ENCODE peak calls at places on chromosomes 12 and 14, in six cellular contexts. One of them, this sample, is unnamed.
A peak's percentile ranks its signal among the peaks of the same experiment; 100 is the strongest.

GRCh38 chr12:3010214-3010930 is 51.2 kb downstream of the TEAD4 start:
- DNase-seq in germinal center: no peak
- DNase-seq in tibial artery: no peak
- DNase-seq in transverse colon: no peak
- DNase-seq in COLO829: no peak
- DNase-seq in nephron progenitor cell: no peak
- DNase-seq in this sample: no peak

GRCh38 chr14:89531661-89532335 is 114.8 kb upstream of the FOXN3 start:
- DNase-seq in germinal center: no peak
- DNase-seq in tibial artery: no peak
- DNase-seq in transverse colon: no peak
- DNase-seq in COLO829: no peak
- DNase-seq in nephron progenitor cell: no peak
- DNase-seq in this sample: no peak

GRCh38 chr12:109931143-109931542 is 31.1 kb downstream of the TCHP start:
- DNase-seq in germinal center: no peak
- DNase-seq in tibial artery: no peak
- DNase-seq in transverse colon: no peak
- DNase-seq in COLO829: no peak
- DNase-seq in nephron progenitor cell: no peak
- DNase-seq in this sample: no peak

GRCh38 chr12:93946542-93947150 is 201.7 kb upstream of the PLXNC1 start:
- DNase-seq in germinal center: no peak
- DNase-seq in tibial artery: no peak
- DNase-seq in transverse colon: no peak
- DNase-seq in COLO829: no peak
- DNase-seq in nephron progenitor cell: no peak
- DNase-seq in this sample: no peak

GRCh38 chr14:73394317-73394716 is 64.0 kb downstream of the NUMB start:
- DNase-seq in germinal center: no peak
- DNase-seq in tibial artery: no peak
- DNase-seq in transverse colon: no peak
- DNase-seq in COLO829: no peak
- DNase-seq in nephron progenitor cell: no peak
- DNase-seq in this sample: no peak

GRCh38 chr12:8081228-8081920 is 700 bp upstream of the NECAP1 start:
- DNase-seq in germinal center: peak; percentile 15
- DNase-seq in tibial artery: no peak
- DNase-seq in transverse colon: peak; percentile 36
- DNase-seq in COLO829: no peak
- DNase-seq in nephron progenitor cell: no peak
- DNase-seq in this sample: no peak

GRCh38 chr14:65290830-65291229 is 121.7 kb upstream of the FUT8 start:
- DNase-seq in germinal center: no peak
- DNase-seq in tibial artery: no peak
- DNase-seq in transverse colon: no peak
- DNase-seq in COLO829: peak; percentile 91
- DNase-seq in nephron progenitor cell: no peak
- DNase-seq in this sample: no peak

GRCh38 chr12:75632452-75632851 is 121.0 kb upstream of the KRR1 start:
- DNase-seq in germinal center: no peak
- DNase-seq in tibial artery: no peak
- DNase-seq in transverse colon: no peak
- DNase-seq in COLO829: no peak
- DNase-seq in nephron progenitor cell: no peak
- DNase-seq in this sample: no peak

GRCh38 chr12:64780531-64781373 is 21.5 kb upstream of the GNS start:
- DNase-seq in germinal center: peak; percentile 26
- DNase-seq in tibial artery: no peak
- DNase-seq in transverse colon: peak; percentile 70
- DNase-seq in COLO829: no peak
- DNase-seq in nephron progenitor cell: peak; percentile 70
- DNase-seq in this sample: peak; percentile 43

GRCh38 chr12:503111-503761 is 43.5 kb downstream of the B4GALNT3 start:
- DNase-seq in germinal center: no peak
- DNase-seq in tibial artery: no peak
- DNase-seq in transverse colon: peak; percentile 86
- DNase-seq in COLO829: no peak
- DNase-seq in nephron progenitor cell: no peak
- DNase-seq in this sample: peak; percentile 68

GRCh38 chr12:93573552-93574223 is 1.2 kb downstream of the SOCS2 start:
- DNase-seq in germinal center: no peak
- DNase-seq in tibial artery: peak; percentile 23
- DNase-seq in transverse colon: peak; percentile 26
- DNase-seq in COLO829: no peak
- DNase-seq in nephron progenitor cell: peak; percentile 25
- DNase-seq in this sample: no peak

GRCh38 chr12:34033628-34034296 is 11.5 kb downstream of the ALG10 start:
- DNase-seq in germinal center: peak; percentile 2
- DNase-seq in tibial artery: no peak
- DNase-seq in transverse colon: no peak
- DNase-seq in COLO829: peak; percentile 22
- DNase-seq in nephron progenitor cell: no peak
- DNase-seq in this sample: no peak

GRCh38 chr14:54189358-54190354 is 207.2 kb upstream of the CDKN3 start:
- DNase-seq in germinal center: no peak
- DNase-seq in tibial artery: no peak
- DNase-seq in transverse colon: no peak
- DNase-seq in COLO829: peak; percentile 62
- DNase-seq in nephron progenitor cell: no peak
- DNase-seq in this sample: no peak

GRCh38 chr14:43483415-43483814 is 1023.7 kb downstream of the FSCB start:
- DNase-seq in germinal center: no peak
- DNase-seq in tibial artery: no peak
- DNase-seq in transverse colon: no peak
- DNase-seq in COLO829: no peak
- DNase-seq in nephron progenitor cell: no peak
- DNase-seq in this sample: no peak

GRCh38 chr12:11896530-11896929 is 174.2 kb upstream of the BCL2L14 start:
- DNase-seq in germinal center: no peak
- DNase-seq in tibial artery: no peak
- DNase-seq in transverse colon: no peak
- DNase-seq in COLO829: no peak
- DNase-seq in nephron progenitor cell: no peak
- DNase-seq in this sample: no peak

GRCh38 chr14:79275367-79275655 is 936.0 kb downstream of the DIO2 start:
- DNase-seq in germinal center: no peak
- DNase-seq in tibial artery: no peak
- DNase-seq in transverse colon: no peak
- DNase-seq in COLO829: no peak
- DNase-seq in nephron progenitor cell: no peak
- DNase-seq in this sample: no peak

GRCh38 chr12:93179792-93180191 is 197.9 kb upstream of the NUDT4 start:
- DNase-seq in germinal center: no peak
- DNase-seq in tibial artery: no peak
- DNase-seq in transverse colon: no peak
- DNase-seq in COLO829: no peak
- DNase-seq in nephron progenitor cell: no peak
- DNase-seq in this sample: no peak

GRCh38 chr14:49173765-49174373 is 412.3 kb downstream of the RPS29 start:
- DNase-seq in germinal center: peak; percentile 44
- DNase-seq in tibial artery: no peak
- DNase-seq in transverse colon: peak; percentile 38
- DNase-seq in COLO829: peak; percentile 58
- DNase-seq in nephron progenitor cell: peak; percentile 73
- DNase-seq in this sample: peak; percentile 78

GRCh38 chr12:128761305-128761880 is 62.4 kb downstream of the SLC15A4 start:
- DNase-seq in germinal center: no peak
- DNase-seq in tibial artery: no peak
- DNase-seq in transverse colon: no peak
- DNase-seq in COLO829: no peak
- DNase-seq in nephron progenitor cell: peak; percentile 21
- DNase-seq in this sample: no peak

GRCh38 chr12:43332977-43333649 is 218.9 kb downstream of the ADAMTS20 start:
- DNase-seq in germinal center: no peak
- DNase-seq in tibial artery: no peak
- DNase-seq in transverse colon: no peak
- DNase-seq in COLO829: peak; percentile 27
- DNase-seq in nephron progenitor cell: no peak
- DNase-seq in this sample: no peak

GRCh38 chr14:90355540-90356518 is 24.1 kb upstream of the NRDE2 start:
- DNase-seq in germinal center: no peak
- DNase-seq in tibial artery: no peak
- DNase-seq in transverse colon: no peak
- DNase-seq in COLO829: no peak
- DNase-seq in nephron progenitor cell: no peak
- DNase-seq in this sample: no peak

GRCh38 chr12:112963227-112963861 is 15.0 kb upstream of the OAS2 start:
- DNase-seq in germinal center: no peak
- DNase-seq in tibial artery: no peak
- DNase-seq in transverse colon: no peak
- DNase-seq in COLO829: no peak
- DNase-seq in nephron progenitor cell: no peak
- DNase-seq in this sample: no peak

GRCh38 chr12:79121486-79121885 is 256.9 kb downstream of the SYT1 start:
- DNase-seq in germinal center: no peak
- DNase-seq in tibial artery: no peak
- DNase-seq in transverse colon: no peak
- DNase-seq in COLO829: peak; percentile 3
- DNase-seq in nephron progenitor cell: no peak
- DNase-seq in this sample: peak; percentile 5

GRCh38 chr14:22466520-22466919 is 122.5 kb downstream of the DAD1 start:
- DNase-seq in germinal center: no peak
- DNase-seq in tibial artery: no peak
- DNase-seq in transverse colon: no peak
- DNase-seq in COLO829: no peak
- DNase-seq in nephron progenitor cell: no peak
- DNase-seq in this sample: no peak

GRCh38 chr14:61524211-61524806 is 171.0 kb upstream of the HIF1A start:
- DNase-seq in germinal center: no peak
- DNase-seq in tibial artery: no peak
- DNase-seq in transverse colon: no peak
- DNase-seq in COLO829: peak; percentile 76
- DNase-seq in nephron progenitor cell: no peak
- DNase-seq in this sample: no peak

GRCh38 chr14:60641722-60642269 is 7.5 kb downstream of the SIX1 start:
- DNase-seq in germinal center: no peak
- DNase-seq in tibial artery: no peak
- DNase-seq in transverse colon: no peak
- DNase-seq in COLO829: no peak
- DNase-seq in nephron progenitor cell: no peak
- DNase-seq in this sample: no peak